ENCODE peak calls at places on chromosomes 7 and 10, in six cellular contexts. D is A549, Z is K562, A is GM12878, U is endothelial cell of umbilical vein, V is HepG2. O is an unnamed sample.

GRCh38 chr7:133936074-133936473 is 191.1 kb upstream of the LRGUK start:
- DNase-seq in U (peak; percentile 20), D (peak; percentile 18), A (no peak), Z (no peak), V (no peak), O (no peak)

GRCh38 chr7:148700693-148701092 is 2.0 kb downstream of the CUL1 start:
- DNase-seq in A (no peak), D (peak; percentile 9), Z (peak; percentile 60), U (peak; percentile 34), V (no peak), O (peak; percentile 70)

GRCh38 chr7:54773472-54774399 is 14.7 kb upstream of the SEC61G start:
- DNase-seq in Z (peak; percentile 67), V (peak; percentile 73), D (peak; percentile 93), A (no peak), U (peak; percentile 86), O (peak; percentile 74)

GRCh38 chr7:30430777-30431176 is 47.8 kb downstream of the NOD1 start:
- DNase-seq in U (no peak), A (no peak), Z (no peak), D (no peak), V (no peak), O (peak; percentile 78)

GRCh38 chr10:11682267-11682683 is 59.9 kb upstream of the ECHDC3 start:
- DNase-seq in Z (no peak), D (no peak), A (no peak), U (no peak), V (no peak), O (no peak)

GRCh38 chr10:86191686-86192085 is 174.9 kb downstream of the GRID1 start:
- DNase-seq in Z (no peak), D (no peak), V (no peak), A (no peak), U (no peak), O (no peak)

GRCh38 chr10:110667620-110668343 is 23.6 kb downstream of the RBM20 start:
- DNase-seq in V (no peak), U (no peak), A (no peak), D (no peak), Z (no peak), O (no peak)

GRCh38 chr10:124688889-124689670 is 55.1 kb downstream of the FAM53B start:
- DNase-seq in A (peak; percentile 93), U (no peak), Z (peak; percentile 18), D (no peak), V (no peak), O (no peak)

GRCh38 chr7:81583882-81584533 is 185.8 kb downstream of the HGF start:
- DNase-seq in A (no peak), V (no peak), U (no peak), Z (no peak), D (no peak), O (peak; percentile 44)

GRCh38 chr10:15068802-15069201 is 19.8 kb downstream of the ACBD7 start:
- DNase-seq in U (no peak), D (no peak), Z (no peak), A (no peak), V (peak; percentile 15), O (no peak)

GRCh38 chr10:95655571-95656290 is 780 bp downstream of the ALDH18A1 start:
- DNase-seq in V (peak; percentile 16), A (peak; percentile 15), D (peak; percentile 26), U (peak; percentile 62), Z (no peak), O (peak; percentile 57)

GRCh38 chr10:104353325-104354048 is at the start of gene CFAP58:
- DNase-seq in Z (peak; percentile 93), D (peak; percentile 90), U (peak; percentile 88), A (peak; percentile 57), V (peak; percentile 45), O (peak; percentile 88)

GRCh38 chr10:97991875-97992274 is 38.5 kb downstream of the CRTAC1 start:
- DNase-seq in A (no peak), V (peak; percentile 3), Z (no peak), U (peak; percentile 11), D (peak; percentile 23), O (peak; percentile 51)

GRCh38 chr10:62851449-62851848 is 35.3 kb upstream of the EGR2 start:
- DNase-seq in V (no peak), A (no peak), D (peak; percentile 16), U (no peak), Z (no peak), O (peak; percentile 62)

GRCh38 chr7:107838024-107838423 is 35.0 kb upstream of the SLC26A3 start:
- DNase-seq in A (no peak), V (no peak), U (no peak), Z (no peak), D (no peak), O (no peak)

GRCh38 chr7:138893258-138893657 is 87.9 kb downstream of the KIAA1549 start:
- DNase-seq in Z (no peak), A (no peak), D (no peak), U (no peak), V (no peak), O (no peak)

GRCh38 chr10:17216217-17216900 is 11.7 kb upstream of the VIM start:
- DNase-seq in A (peak; percentile 82), D (peak; percentile 88), Z (peak; percentile 32), U (peak; percentile 98), V (peak; percentile 47), O (peak; percentile 92)

GRCh38 chr10:17220652-17221100 is 7.4 kb upstream of the VIM start:
- DNase-seq in D (no peak), V (no peak), U (no peak), A (no peak), Z (no peak), O (no peak)

GRCh38 chr10:17217661-17218306 is 10.3 kb upstream of the VIM start:
- DNase-seq in A (no peak), Z (no peak), D (no peak), U (no peak), V (no peak), O (no peak)

GRCh38 chr10:17216901-17217395 is 11.1 kb upstream of the VIM start:
- DNase-seq in Z (no peak), U (no peak), V (no peak), A (no peak), D (no peak), O (peak; percentile 34)

DNA sequence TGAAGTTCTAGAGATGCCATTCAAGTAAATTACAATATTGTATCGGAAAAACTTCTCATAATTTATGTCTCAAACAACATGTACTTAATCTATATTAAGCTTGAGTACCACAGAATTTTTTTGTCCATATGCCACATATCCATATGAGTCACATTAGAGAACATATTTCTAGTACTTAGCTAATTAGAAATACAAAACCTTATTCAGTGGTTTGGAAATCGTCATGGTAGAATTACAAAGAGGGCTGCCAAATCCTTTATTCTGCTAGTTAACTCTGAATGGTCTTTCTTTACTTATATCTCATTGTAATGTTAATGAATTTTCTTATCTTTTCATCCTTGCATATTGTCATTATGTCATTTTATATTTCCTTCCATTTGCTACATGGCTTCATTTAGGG is 9.0 kb upstream of the VIM start:
- DNase-seq in U (no peak), A (no peak), Z (no peak), D (no peak), V (no peak), O (no peak)
- TF ChIP-seq MYC in U (no peak), A (no peak), Z (no peak), D (no peak), V (no peak), O (no peak)

DNA sequence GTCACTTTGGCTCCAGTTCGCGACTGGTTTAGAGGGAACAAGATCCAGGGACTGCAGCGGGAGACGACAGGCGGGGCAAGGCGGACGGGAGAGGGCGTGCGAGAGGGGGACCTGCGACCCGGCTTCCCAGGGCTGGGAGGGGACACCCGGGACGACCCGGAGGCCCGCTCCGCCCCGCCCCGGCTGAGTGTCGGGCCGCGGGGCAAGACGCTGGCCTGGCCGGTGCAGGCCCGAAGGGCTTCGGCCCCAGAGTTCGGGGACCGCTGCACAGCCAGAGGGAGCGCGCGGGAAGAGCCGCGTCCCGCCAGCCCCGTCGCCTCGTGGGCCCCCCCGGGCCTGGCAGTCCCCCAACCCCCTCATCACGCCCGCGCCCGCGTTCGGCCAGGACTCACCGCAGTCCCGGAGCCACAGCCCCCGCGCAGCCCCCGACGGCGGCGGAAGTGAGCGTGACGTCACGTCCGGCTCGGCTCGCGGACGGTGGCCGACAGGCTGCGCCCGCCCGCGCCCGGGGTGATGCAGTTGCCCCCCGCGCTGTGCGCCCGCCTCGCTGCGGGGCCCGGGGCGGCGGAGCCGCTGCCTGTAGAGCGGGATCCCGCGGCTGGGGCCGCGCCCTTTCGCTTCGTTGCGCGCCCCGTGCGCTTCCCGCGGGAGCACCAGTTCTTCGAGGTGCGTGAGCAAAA is at the start of the genes TUBGCP2 and ZNF511:
- DNase-seq in D (peak; percentile 87), A (no peak), Z (peak; percentile 73), U (peak; percentile 86), V (peak; percentile 55), O (peak; percentile 90)
- TF ChIP-seq POLR2A in D (peak; percentile 57), A (peak; percentile 79), Z (peak; percentile 67), U (peak; percentile 58), V (peak; percentile 66), O (peak; percentile 79)

GRCh38 chr10:80289451-80290287 is at the start of gene MAT1A:
- DNase-seq in D (peak; percentile 36), V (peak; percentile 84), A (no peak), Z (no peak), U (no peak), O (peak; percentile 13)
- TF ChIP-seq MYC in D (no peak), V (peak; percentile 60), A (no peak), Z (no peak), U (no peak), O (peak; percentile 19)

GRCh38 chr10:45404087-45404769 is 30.2 kb downstream of the ALOX5 start:
- DNase-seq in Z (no peak), D (no peak), V (no peak), A (no peak), U (no peak), O (peak; percentile 78)
- TF ChIP-seq POLR2A in Z (no peak), D (no peak), V (no peak), A (no peak), U (no peak), O (no peak)

DNA sequence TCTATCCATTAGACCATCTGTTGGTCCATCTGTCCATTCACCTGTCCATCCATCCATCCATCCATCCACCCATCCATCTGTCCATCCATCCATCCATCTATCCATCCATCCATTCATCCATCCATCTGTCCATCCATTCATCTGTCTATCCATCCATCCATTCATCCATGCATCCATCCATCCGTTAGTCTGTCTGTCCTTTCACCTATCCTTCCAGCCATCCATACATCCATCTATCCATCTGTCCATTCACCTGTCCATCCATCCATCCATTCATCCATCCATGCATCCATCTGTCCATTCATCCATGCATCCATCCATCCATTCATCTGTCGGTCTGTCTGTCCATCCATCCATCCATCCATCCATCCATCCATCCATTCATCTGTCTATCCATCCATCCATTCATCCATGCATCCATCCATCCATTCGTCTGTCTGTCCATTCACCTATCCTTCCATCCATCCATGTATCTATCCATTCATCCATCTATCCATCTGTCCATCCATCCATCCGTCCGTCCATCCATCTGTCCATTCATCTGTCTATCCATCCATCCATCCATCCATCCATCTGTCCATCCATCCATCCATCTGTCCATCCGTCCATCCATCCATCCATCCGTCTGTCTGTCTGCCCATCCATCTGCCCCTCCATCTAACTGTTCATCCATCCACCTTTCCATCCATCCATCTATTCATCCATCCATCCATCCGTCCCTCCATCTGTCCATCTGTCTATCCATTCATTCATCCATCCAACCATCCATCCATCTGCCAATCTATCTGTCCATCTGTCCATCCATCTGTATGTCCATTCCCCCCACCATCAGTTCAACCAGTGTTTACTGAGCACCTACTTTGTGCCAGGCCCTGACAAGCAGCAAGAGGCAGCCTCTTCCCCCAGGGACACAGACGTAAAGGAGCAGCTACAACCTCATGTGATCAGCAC is 4.8 kb upstream of the LFNG start:
- DNase-seq in A (no peak), D (no peak), V (no peak), Z (no peak), U (no peak), O (no peak)
- TF ChIP-seq MYC in A (no peak), D (no peak), V (no peak), Z (no peak), U (no peak), O (no peak)

GRCh38 chr7:130909881-130910672 is 176.1 kb upstream of the KLF14 start:
- DNase-seq in D (no peak), U (peak; percentile 81), A (no peak), V (no peak), Z (no peak), O (no peak)
- TF ChIP-seq POLR2A in D (no peak), U (no peak), A (no peak), V (no peak), Z (no peak), O (no peak)

O was measured in NB4.